ENCODE peak calls at places on chromosomes 5 and 9, in four cellular contexts. Z is colonic mucosa, N is PC-9, L is lower lobe of right lung. U is an unnamed sample.
A peak's percentile ranks its signal among the peaks of the same experiment; 100 is the strongest.

GRCh38 chr5:171023508-171023907 is 161.7 kb downstream of the RANBP17 start:
- DNase-seq in Z (no peak), N (no peak), L (no peak), U (no peak)

GRCh38 chr9:4828776-4829175 is 36.0 kb downstream of the RCL1 start:
- DNase-seq in Z (no peak), N (no peak), L (no peak), U (no peak)

GRCh38 chr5:157603333-157604190 is 28.0 kb upstream of the ADAM19 start:
- DNase-seq in Z (no peak), N (peak; percentile 89), L (no peak), U (no peak)

GRCh38 chr5:105877592-105877991 is 1793.1 kb downstream of the EFNA5 start:
- DNase-seq in Z (no peak), N (no peak), L (no peak), U (no peak)

GRCh38 chr5:85278193-85278592 is 893.5 kb upstream of the EDIL3 start:
- DNase-seq in Z (no peak), N (no peak), L (no peak), U (no peak)

GRCh38 chr9:4499917-4500316 is 9.6 kb downstream of the SLC1A1 start:
- DNase-seq in Z (no peak), N (no peak), L (no peak), U (no peak)

GRCh38 chr9:32468740-32469139 is 57.3 kb downstream of the RIGI start:
- DNase-seq in Z (no peak), N (no peak), L (no peak), U (no peak)

GRCh38 chr9:129596541-129597328 is 24.2 kb downstream of the C9orf50 start:
- DNase-seq in Z (peak; percentile 80), N (no peak), L (peak; percentile 61), U (no peak)

GRCh38 chr5:20466507-20466906 is 478.5 kb upstream of the CDH18 start:
- DNase-seq in Z (no peak), N (no peak), L (no peak), U (no peak)

GRCh38 chr9:86500667-86501435 is 146.6 kb upstream of the TUT7 start:
- DNase-seq in Z (no peak), N (no peak), L (no peak), U (no peak)

GRCh38 chr5:139193928-139194327 is 4.2 kb downstream of the SIL1 start:
- DNase-seq in Z (no peak), N (no peak), L (no peak), U (peak; percentile 24)

GRCh38 chr9:88691811-88692210 is 156.8 kb downstream of the NXNL2 start:
- DNase-seq in Z (no peak), N (no peak), L (no peak), U (no peak)

GRCh38 chr9:21153688-21154608 is 12.3 kb upstream of the IFNW1 start:
- DNase-seq in Z (no peak), N (no peak), L (peak; percentile 38), U (no peak)

GRCh38 chr5:11912-12311 is 80.1 kb upstream of the PLEKHG4B start:
- DNase-seq in Z (no peak), N (no peak), L (no peak), U (no peak)

GRCh38 chr9:134571946-134572914 is 69.4 kb upstream of the COL5A1 start:
- DNase-seq in Z (peak; percentile 15), N (no peak), L (peak; percentile 28), U (peak; percentile 12)

GRCh38 chr9:130289711-130290241 is 24.2 kb downstream of the HMCN2 start:
- DNase-seq in Z (no peak), N (no peak), L (no peak), U (no peak)

GRCh38 chr9:136138566-136138965 is 19.9 kb upstream of the TMEM250 start:
- DNase-seq in Z (peak; percentile 45), N (no peak), L (no peak), U (peak; percentile 49)

GRCh38 chr9:95515272-95516113 is 1.3 kb downstream of the PTCH1 start:
- DNase-seq in Z (peak; percentile 39), N (no peak), L (no peak), U (peak; percentile 28)

GRCh38 chr5:62547929-62548678 is 30.5 kb upstream of the LRRC70 start:
- DNase-seq in Z (no peak), N (no peak), L (no peak), U (no peak)

GRCh38 chr9:113570749-113571711 is 107.5 kb downstream of the RGS3 start:
- DNase-seq in Z (no peak), N (peak; percentile 82), L (no peak), U (no peak)

GRCh38 chr5:39588176-39588575 is 163.4 kb upstream of the DAB2 start:
- DNase-seq in Z (no peak), N (no peak), L (no peak), U (no peak)

GRCh38 chr9:93319992-93320490 is 131.4 kb upstream of the FAM120A start:
- DNase-seq in Z (no peak), N (no peak), L (no peak), U (no peak)

GRCh38 chr5:82073179-82073578 is 101.4 kb downstream of the ATG10 start:
- DNase-seq in Z (no peak), N (no peak), L (no peak), U (no peak)

GRCh38 chr5:138975098-138975847 is 100.1 kb upstream of the LRRTM2 start:
- DNase-seq in Z (no peak), N (no peak), L (no peak), U (no peak)

GRCh38 chr9:134515026-134515821 is 126.4 kb upstream of the COL5A1 start:
- DNase-seq in Z (no peak), N (peak; percentile 48), L (no peak), U (no peak)

GRCh38 chr9:19552282-19552681 is 143.5 kb downstream of the ACER2 start:
- DNase-seq in Z (no peak), N (no peak), L (no peak), U (no peak)

GRCh38 chr5:16140417-16140816 is 39.2 kb downstream of the MARCHF11 start:
- DNase-seq in Z (no peak), N (no peak), L (no peak), U (no peak)

GRCh38 chr5:15574806-15575205 is 74.8 kb downstream of the FBXL7 start:
- DNase-seq in Z (no peak), N (no peak), L (no peak), U (no peak)

GRCh38 chr5:1729641-1730486 is 69.8 kb downstream of the MRPL36 start:
- DNase-seq in Z (peak; percentile 13), N (no peak), L (peak; percentile 32), U (no peak)

GRCh38 chr5:127088226-127088625 is 14.9 kb upstream of the C5orf63 start:
- DNase-seq in Z (peak; percentile 29), N (peak; percentile 89), L (no peak), U (no peak)

GRCh38 chr9:92377904-92378303 is 26.5 kb downstream of the OGN start:
- DNase-seq in Z (no peak), N (no peak), L (no peak), U (no peak)

GRCh38 chr5:91306497-91306896 is 76.6 kb downstream of the ARRDC3 start:
- DNase-seq in Z (no peak), N (no peak), L (no peak), U (no peak)

GRCh38 chr5:64693636-64694035 is 3.3 kb downstream of the SHISAL2B start:
- DNase-seq in Z (no peak), N (no peak), L (no peak), U (no peak)

GRCh38 chr9:4048441-4048840 is 251.4 kb downstream of the GLIS3 start:
- DNase-seq in Z (no peak), N (no peak), L (no peak), U (peak; percentile 35)

GRCh38 chr5:60477849-60478248 is 222.1 kb downstream of the DEPDC1B start:
- DNase-seq in Z (no peak), N (no peak), L (no peak), U (no peak)

DNA sequence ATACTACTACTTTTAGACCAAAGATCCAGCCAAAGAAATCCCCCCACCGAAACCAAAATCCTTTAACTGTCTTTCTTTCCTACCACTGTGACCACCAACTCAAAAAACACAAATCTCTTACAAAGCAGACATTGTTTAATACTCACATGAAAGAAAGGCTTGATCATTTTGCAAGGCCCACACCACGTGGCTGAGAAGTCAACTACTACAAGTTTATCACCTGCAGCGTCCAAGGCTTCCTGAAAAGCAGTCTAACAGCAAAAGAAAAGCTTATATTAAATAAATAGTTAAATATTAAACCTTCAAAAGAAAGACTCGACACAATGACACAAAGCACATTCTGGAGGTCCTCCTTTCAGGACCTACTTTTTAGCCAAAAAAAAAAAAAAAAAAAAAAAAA is 5.1 kb downstream of the TXN start:
- DNase-seq in Z (no peak), N (no peak), L (no peak), U (no peak)
- H3K4me3 ChIP-seq in Z (no peak overlapping the region), N (no peak overlapping the region), L (no peak overlapping the region), U (no peak overlapping the region)

GRCh38 chr9:7056237-7056636 is 298.5 kb downstream of the KDM4C start:
- DNase-seq in Z (no peak), N (no peak), L (no peak), U (no peak)
- H3K36me3 ChIP-seq in Z (no peaks in the 10 kb centered on the region), N (no peaks in the 10 kb centered on the region), L (peaks cover 10% of the 10 kb centered on the region), U (no peaks in the 10 kb centered on the region)

DNA sequence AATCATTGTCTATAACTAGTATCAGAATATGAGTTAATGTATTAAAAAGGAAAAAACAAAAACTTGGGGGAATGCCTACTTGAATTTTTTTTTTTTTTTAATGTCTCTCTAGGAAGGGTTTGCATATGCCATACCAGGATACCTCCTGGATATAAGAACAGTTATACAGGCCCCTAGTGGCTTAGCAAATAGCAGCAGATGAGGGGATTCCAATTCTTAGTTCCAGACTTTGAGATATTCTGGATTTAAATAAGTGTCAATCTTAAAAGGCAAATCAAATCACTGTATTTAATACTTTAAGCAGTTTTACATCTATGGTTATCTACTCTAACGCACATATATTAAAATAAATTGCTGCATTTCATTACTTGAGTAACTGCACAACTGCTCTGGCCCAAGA is 1055.5 kb upstream of the DMAC1 start:
- DNase-seq in Z (no peak), N (no peak), L (no peak), U (peak; percentile 63)
- H3K4me3 ChIP-seq in Z (no peak overlapping the region), N (no peak overlapping the region), L (no peak overlapping the region), U (no peak overlapping the region)

DNA sequence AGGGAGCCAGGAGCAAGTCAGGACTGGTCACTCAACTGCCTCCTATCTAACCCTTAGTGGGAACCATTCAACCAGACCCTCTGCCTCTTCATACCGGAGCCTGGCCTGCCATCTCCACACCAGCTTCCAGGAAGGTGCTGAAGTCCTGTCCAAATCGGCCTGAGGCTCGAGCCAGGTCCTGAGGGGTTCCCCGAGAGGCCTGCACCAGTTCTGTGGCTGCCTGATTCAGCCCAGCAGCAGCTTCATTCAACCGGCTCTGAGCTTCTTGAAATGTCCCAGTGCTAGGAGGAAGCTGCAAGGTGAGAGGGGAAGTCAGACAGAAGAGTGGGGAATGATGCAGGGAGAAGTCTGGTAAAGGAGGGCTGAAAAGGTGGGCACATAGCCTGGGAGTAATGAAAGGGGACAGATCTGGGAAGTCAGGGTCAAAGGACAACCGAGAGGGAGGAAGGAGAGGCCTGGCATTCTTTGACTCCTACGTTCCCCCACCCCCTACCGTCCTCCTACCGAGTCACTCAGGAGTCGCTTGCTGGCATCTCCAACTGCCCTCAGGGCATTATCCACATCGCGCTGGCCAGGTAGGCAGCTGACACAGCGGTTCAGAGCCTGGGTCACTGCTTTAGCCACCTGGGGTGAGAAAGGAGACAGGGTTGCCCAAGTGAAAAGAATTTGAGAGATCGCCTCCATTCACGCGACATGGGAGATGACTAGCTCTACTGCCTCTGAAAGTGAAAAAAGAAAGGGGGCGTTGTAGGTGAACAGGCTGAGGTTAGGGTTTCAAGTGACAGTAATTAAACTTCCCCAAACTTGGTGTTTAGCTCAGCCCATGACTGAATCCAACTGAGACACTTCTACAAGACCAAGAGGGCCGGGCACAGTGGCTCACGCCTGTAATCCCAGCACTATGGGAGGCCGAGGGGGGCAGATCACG is 20.2 kb downstream of the TLN1 start:
- DNase-seq in Z (no peak), N (peak; percentile 92), L (no peak), U (no peak)
- H3K36me3 ChIP-seq in Z (peaks cover 56% of the 10 kb centered on the region), N (peaks cover 4% of the 10 kb centered on the region), L (peaks cover 100% of the 10 kb centered on the region), U (peaks cover 91% of the 10 kb centered on the region)

U was measured in HAP-1.